ENCODE peak calls at places on chromosomes 1 and 21, in ten cellular contexts. K is breast epithelium, N is stomach, B is sigmoid colon, H is GM12878, Y is endothelial cell of umbilical vein, Q is esophagus muscularis mucosa, Z is upper lobe of left lung, X is spleen, M is suprapubic skin. E is an unnamed sample.

GRCh38 chr21:14321042-14321441 is 61.9 kb downstream of the HSPA13 start:
- DNase-seq in K (no peak), M (no peak), X (no peak), Q (no peak), Z (no peak), B (no peak), Y (no peak), N (no peak), H (no peak), E (no peak)

GRCh38 chr1:95905818-95906395 is 671.9 kb downstream of the RWDD3 start:
- DNase-seq in Q (no peak), M (no peak), Y (no peak), H (no peak), K (no peak), X (no peak), Z (no peak), N (no peak), B (no peak), E (no peak)

GRCh38 chr1:178513278-178513983 is 522 bp downstream of the TEX35 start:
- DNase-seq in Z (no peak), Y (no peak), M (no peak), K (no peak), H (no peak), Q (no peak), X (peak), B (peak), N (peak), E (no peak)

GRCh38 chr21:39141502-39141901 is 41.7 kb downstream of the PSMG1 start:
- DNase-seq in Y (no peak), X (no peak), H (no peak), Q (no peak), K (no peak), B (no peak), N (no peak), M (no peak), Z (no peak), E (no peak)

GRCh38 chr1:237879195-237879594 is 11.5 kb downstream of the ZP4 start:
- DNase-seq in H (no peak), Z (no peak), B (no peak), Q (no peak), M (no peak), Y (no peak), N (no peak), X (no peak), K (no peak), E (no peak)

GRCh38 chr1:2429780-2430591 is 17.6 kb upstream of the PEX10 start:
- DNase-seq in K (no peak), N (no peak), X (no peak), B (no peak), Q (no peak), M (no peak), Z (peak), Y (no peak), H (no peak), E (no peak)

GRCh38 chr1:246365708-246366107 is 141.4 kb downstream of the SMYD3 start:
- DNase-seq in Q (no peak), K (no peak), Z (no peak), N (no peak), M (no peak), X (no peak), B (no peak), H (no peak), Y (no peak), E (no peak)

GRCh38 chr1:40179496-40180089 is 18.4 kb downstream of the RLF start:
- DNase-seq in X (no peak), Y (no peak), Q (no peak), Z (no peak), H (no peak), K (no peak), N (no peak), B (no peak), M (no peak), E (no peak)

GRCh38 chr1:111025109-111025508 is 61.4 kb upstream of the LRIF1 start:
- DNase-seq in X (no peak), H (no peak), M (no peak), K (no peak), Z (no peak), Q (no peak), Y (no peak), B (no peak), N (no peak), E (no peak)

GRCh38 chr1:162386292-162387225 is 5.0 kb downstream of the C1orf226 start:
- DNase-seq in H (no peak), X (no peak), Y (no peak), M (no peak), B (no peak), N (no peak), K (no peak), Q (no peak), Z (no peak), E (no peak)

GRCh38 chr1:19209439-19209989 is 552 bp downstream of the UBR4 start:
- DNase-seq in M (no peak), B (peak), X (no peak), Y (peak), H (no peak), Z (no peak), N (peak), Q (no peak), K (peak), E (peak)

GRCh38 chr1:197320991-197321531 is 53.0 kb downstream of the CRB1 start:
- DNase-seq in B (no peak), Z (no peak), H (no peak), Y (no peak), X (no peak), K (peak), N (no peak), M (no peak), Q (no peak), E (no peak)

GRCh38 chr1:212665241-212666115 is 34.2 kb downstream of the BATF3 start:
- DNase-seq in N (peak), M (no peak), Z (peak), K (peak), X (peak), B (peak), Q (peak), Y (peak), H (no peak), E (peak)

GRCh38 chr1:215793210-215793609 is 226.1 kb downstream of the KCTD3 start:
- DNase-seq in K (no peak), Y (no peak), M (no peak), B (no peak), N (no peak), Q (no peak), Z (no peak), H (no peak), X (no peak), E (no peak)

GRCh38 chr1:53274026-53274425 is 35.7 kb upstream of the MAGOH start:
- DNase-seq in B (peak), X (peak), Z (no peak), K (no peak), Q (no peak), Y (no peak), M (no peak), H (no peak), N (no peak), E (no peak)

GRCh38 chr1:177983824-177984528 is 14.1 kb upstream of the SEC16B start:
- DNase-seq in N (no peak), B (peak), K (no peak), Z (no peak), M (no peak), H (no peak), Y (no peak), X (no peak), Q (no peak), E (no peak)

GRCh38 chr1:35931424-35932157 is 686 bp downstream of the AGO3 start:
- DNase-seq in Q (peak), H (no peak), Z (no peak), B (no peak), M (no peak), K (no peak), N (peak), X (no peak), Y (peak), E (no peak)

GRCh38 chr1:30106125-30106524 is 617.3 kb downstream of the MATN1 start:
- DNase-seq in N (no peak), Q (no peak), Y (peak), Z (no peak), X (no peak), B (no peak), K (no peak), M (no peak), H (no peak), E (no peak)

GRCh38 chr1:106968644-106969043 is 87.8 kb upstream of the PRMT6 start:
- DNase-seq in X (no peak), H (no peak), Z (no peak), N (no peak), Q (no peak), Y (no peak), K (no peak), M (no peak), B (no peak), E (no peak)

GRCh38 chr1:25338188-25338981 is at the start of gene TMEM50A:
- DNase-seq in K (peak), M (peak), B (peak), Q (peak), Z (peak), N (peak), X (peak), Y (peak), H (peak), E (peak)
- TF ChIP-seq POLR2A in K (peak), M (no peak), B (peak), Q (peak), Z (peak), N (peak), X (peak), Y (peak), H (peak), E (peak)

GRCh38 chr1:109090415-109091195 is at the start of gene TMEM167B:
- DNase-seq in X (peak), H (peak), K (peak), M (peak), Z (peak), B (peak), N (peak), Q (peak), Y (peak), E (peak)

GRCh38 chr1:109089242-109090015 is 1.1 kb upstream of the TMEM167B start:
- DNase-seq in H (no peak), K (peak), N (peak), M (no peak), B (peak), Y (peak), X (no peak), Q (no peak), Z (no peak), E (no peak)

GRCh38 chr1:109096110-109096509 is 5.5 kb downstream of the TMEM167B start:
- DNase-seq in M (no peak), Z (no peak), H (no peak), K (no peak), N (no peak), X (no peak), Y (no peak), Q (no peak), B (no peak), E (no peak)

GRCh38 chr1:109091196-109092193 is 931 bp downstream of the TMEM167B start:
- DNase-seq in K (no peak), M (no peak), B (no peak), X (no peak), Q (no peak), N (no peak), Z (no peak), H (no peak), Y (peak), E (no peak)

GRCh38 chr1:109094377-109094803 is 3.8 kb downstream of the TMEM167B start:
- DNase-seq in B (no peak), Q (no peak), Z (no peak), X (no peak), H (no peak), N (no peak), M (no peak), Y (no peak), K (no peak), E (no peak)
- TF ChIP-seq POLR2AphosphoS5 in B (peak), Q (peak), Z (no peak), X (no peak), H (no peak), N (peak), M (no peak), Y (no peak), K (no peak), E (no peak)

DNA sequence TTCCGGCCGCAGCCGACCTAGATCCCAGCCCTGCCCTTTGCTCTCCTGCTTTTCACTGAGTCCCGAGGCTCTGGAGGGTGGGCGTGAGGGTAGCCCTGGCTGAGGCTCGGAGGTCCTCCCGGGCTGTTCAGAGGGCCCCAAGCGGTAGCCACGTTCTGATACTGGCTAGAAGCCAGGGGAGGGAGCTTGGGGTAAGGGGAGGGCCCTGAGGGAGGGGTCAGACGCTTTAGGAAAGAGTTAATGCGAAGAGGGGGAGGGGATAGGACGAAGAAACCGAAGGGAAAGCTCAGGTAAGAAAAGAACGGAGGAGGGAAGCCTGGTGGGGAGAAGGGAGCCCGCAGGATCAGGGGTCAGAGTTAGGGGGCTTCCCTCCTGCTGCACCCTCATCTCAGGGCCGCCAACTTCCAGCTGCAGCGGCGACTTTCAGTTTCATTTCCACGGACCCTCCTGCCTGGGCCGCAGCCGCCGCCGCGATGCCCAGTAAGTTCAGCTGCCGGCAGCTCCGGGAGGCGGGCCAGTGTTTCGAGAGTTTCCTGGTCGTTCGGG is at the start of gene MOV10:
- DNase-seq in M (peak), K (peak), H (peak), Y (peak), Q (peak), X (peak), B (peak), N (peak), Z (peak), E (peak)
- TF ChIP-seq POLR2A in M (no peak), K (peak), H (peak), Y (peak), Q (no peak), X (no peak), B (no peak), N (no peak), Z (no peak), E (no peak)

DNA sequence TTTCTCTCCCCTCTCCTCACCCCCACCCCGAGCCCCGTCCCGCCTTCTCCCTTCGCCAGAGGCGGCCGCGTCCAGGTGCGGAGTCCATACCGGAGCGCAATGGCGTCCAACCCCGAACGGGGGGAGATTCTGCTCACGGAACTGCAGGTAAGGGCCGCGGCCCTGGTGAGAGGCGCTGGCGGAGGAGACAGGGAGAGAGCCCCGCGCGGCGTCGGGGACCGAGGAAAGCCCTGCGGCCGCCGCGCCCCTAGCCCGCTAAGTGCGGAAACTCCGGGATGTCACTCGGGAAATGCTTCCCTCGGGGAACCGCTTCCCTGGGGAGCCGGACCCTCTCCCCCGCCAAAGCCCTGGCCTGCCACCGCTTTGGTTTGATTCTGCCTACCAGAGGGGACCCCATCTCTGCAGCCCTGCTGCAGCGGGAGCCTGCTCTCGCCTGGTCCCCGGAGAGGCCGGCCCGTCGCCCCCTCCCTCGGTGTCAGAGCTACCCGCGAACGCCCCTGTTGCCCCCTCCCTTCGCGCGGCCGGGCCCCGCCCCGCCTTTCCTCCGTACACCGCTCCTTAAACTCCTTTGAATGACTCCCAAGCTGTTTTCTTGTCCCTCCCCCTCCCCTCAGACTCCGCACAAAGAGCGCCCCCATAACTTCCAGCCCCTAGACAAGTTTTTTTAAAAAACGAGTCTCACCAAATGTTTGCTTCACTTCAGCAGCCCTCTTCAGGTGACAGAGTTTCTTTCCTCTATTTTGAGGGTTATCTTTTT is 587 bp downstream of the PKN2 start:
- DNase-seq in K (peak), Z (peak), Y (peak), X (peak), B (peak), Q (no peak), M (no peak), N (peak), H (no peak), E (peak)
- TF ChIP-seq POLR2AphosphoS5 in K (no peak), Z (no peak), Y (no peak), X (no peak), B (no peak), Q (no peak), M (no peak), N (no peak), H (no peak), E (no peak)

DNA sequence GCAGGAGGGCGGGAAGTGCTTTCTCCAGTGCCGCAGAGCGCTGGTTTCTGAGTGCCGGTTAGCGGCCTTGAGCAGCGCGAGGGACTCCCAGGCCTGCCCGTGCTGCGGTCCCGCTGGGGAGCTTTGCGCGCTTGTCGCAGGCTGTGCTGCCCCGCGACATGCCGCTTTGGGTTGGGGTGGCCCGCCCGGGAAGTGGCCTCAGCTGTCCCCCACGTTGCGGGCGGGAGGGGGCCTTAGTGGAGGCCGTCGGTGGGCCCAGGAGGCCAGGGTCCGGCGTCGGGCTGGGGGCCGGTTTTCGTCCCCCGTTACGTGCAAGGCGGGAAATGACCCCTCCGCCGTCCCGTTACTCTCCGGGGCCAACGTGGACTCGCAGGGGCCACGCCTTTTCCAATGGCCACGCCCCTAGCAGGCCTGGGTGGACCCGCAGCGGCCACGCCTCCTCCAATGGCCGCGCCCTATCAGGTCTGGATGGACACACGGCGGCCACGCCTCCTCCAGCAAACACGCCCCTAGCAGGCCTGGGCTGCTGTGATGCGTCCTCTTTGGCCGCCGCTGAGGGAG is 977 bp upstream of the C1orf174 start:
- DNase-seq in B (peak), M (peak), K (peak), N (peak), Y (peak), Q (peak), H (peak), Z (peak), X (peak), E (peak)
- TF ChIP-seq POLR2A in B (no peak), M (no peak), K (no peak), N (no peak), Y (peak), Q (no peak), H (peak), Z (no peak), X (no peak), E (no peak)

GRCh38 chr1:168468042-168468809 is 75.6 kb downstream of the XCL2 start:
- DNase-seq in B (no peak), K (no peak), Y (no peak), Q (no peak), X (no peak), Z (no peak), M (no peak), N (no peak), H (no peak), E (no peak)

GRCh38 chr1:168468822-168469221 is 75.0 kb downstream of the XCL2 start:
- DNase-seq in N (no peak), Z (no peak), X (no peak), H (no peak), M (no peak), B (no peak), Q (no peak), Y (no peak), K (no peak), E (no peak)

GRCh38 chr1:168467452-168467851 is 76.3 kb downstream of the XCL2 start:
- DNase-seq in Q (no peak), Z (no peak), M (no peak), N (no peak), B (no peak), H (peak), K (no peak), Y (no peak), X (no peak), E (no peak)

GRCh38 chr1:168466703-168467081 is 77.1 kb downstream of the XCL2 start:
- DNase-seq in X (no peak), Y (no peak), N (no peak), M (no peak), Z (no peak), K (no peak), B (no peak), H (peak), Q (no peak), E (no peak)

GRCh38 chr1:168465942-168466702 is 77.7 kb downstream of the XCL2 start:
- DNase-seq in H (peak), N (peak), Y (no peak), M (no peak), X (no peak), B (peak), K (no peak), Z (no peak), Q (no peak), E (no peak)
- TF ChIP-seq POLR2AphosphoS5 in H (no peak), N (no peak), Y (no peak), M (no peak), X (peak), B (no peak), K (no peak), Z (peak), Q (peak), E (no peak)

GRCh38 chr1:225813250-225813964 is 3.5 kb downstream of the EPHX1 start:
- DNase-seq in X (no peak), Y (peak), B (peak), K (no peak), Z (no peak), Q (no peak), N (peak), H (no peak), M (no peak), E (no peak)

GRCh38 chr1:225808136-225808535 is 1.8 kb upstream of the EPHX1 start:
- DNase-seq in M (no peak), Z (no peak), X (no peak), N (no peak), Y (no peak), B (no peak), Q (no peak), H (no peak), K (no peak), E (no peak)

GRCh38 chr1:225812488-225813249 is 2.7 kb downstream of the EPHX1 start:
- DNase-seq in Q (no peak), Z (no peak), X (no peak), N (no peak), Y (no peak), M (no peak), K (no peak), B (no peak), H (no peak), E (no peak)

GRCh38 chr1:225811622-225812487 is 1.9 kb downstream of the EPHX1 start:
- DNase-seq in K (no peak), H (no peak), X (no peak), Q (no peak), N (no peak), Z (no peak), B (no peak), Y (no peak), M (no peak), E (no peak)

GRCh38 chr1:225809842-225810578 is at the start of gene EPHX1:
- DNase-seq in K (peak), Z (peak), Q (peak), B (peak), Y (peak), M (peak), H (peak), X (peak), N (peak), E (peak)
- TF ChIP-seq POLR2A in K (no peak), Z (peak), Q (no peak), B (peak), Y (peak), M (no peak), H (peak), X (no peak), N (peak), E (peak)